ENCODE peak calls at places on chromosomes 4 and X, in five cellular contexts. One of them, this sample, is unnamed. For H3K27me3, the result is how much of the 10 kb centered on the place peaks cover.

GRCh38 chrX:65522739-65523372 is 11.7 kb downstream of the LAS1L start:
- DNase-seq in brain microvascular endothelial cell: peak
- DNase-seq in ovary: no peak
- DNase-seq in Peyer's patch: no peak
- DNase-seq in cardiac muscle cell: no peak
- DNase-seq in this sample: peak

GRCh38 chrX:39162322-39162721 is 361.1 kb downstream of the MID1IP1 start:
- DNase-seq in brain microvascular endothelial cell: no peak
- DNase-seq in ovary: peak
- DNase-seq in Peyer's patch: peak
- DNase-seq in cardiac muscle cell: no peak
- DNase-seq in this sample: no peak

GRCh38 chrX:41095962-41096955 is 11.0 kb downstream of the USP9X start:
- DNase-seq in Peyer's patch: no peak
- DNase-seq in cardiac muscle cell: no peak
- DNase-seq in ovary: no peak
- DNase-seq in brain microvascular endothelial cell: no peak
- DNase-seq in this sample: no peak

GRCh38 chr4:45100936-45101818 is 374.8 kb upstream of the GNPDA2 start:
- DNase-seq in cardiac muscle cell: peak
- DNase-seq in ovary: no peak
- DNase-seq in Peyer's patch: no peak
- DNase-seq in brain microvascular endothelial cell: no peak
- DNase-seq in this sample: no peak

GRCh38 chr4:169810325-169811323 is 52.9 kb upstream of the HPF1 start:
- DNase-seq in cardiac muscle cell: peak
- DNase-seq in brain microvascular endothelial cell: peak
- DNase-seq in Peyer's patch: no peak
- DNase-seq in ovary: no peak
- DNase-seq in this sample: peak

GRCh38 chrX:46642145-46642544 is 68.6 kb downstream of the CHST7 start:
- DNase-seq in Peyer's patch: no peak
- DNase-seq in cardiac muscle cell: no peak
- DNase-seq in ovary: no peak
- DNase-seq in brain microvascular endothelial cell: no peak
- DNase-seq in this sample: peak

GRCh38 chr4:151415978-151416377 is 7.0 kb downstream of the FHIP1A start:
- DNase-seq in Peyer's patch: no peak
- DNase-seq in brain microvascular endothelial cell: peak
- DNase-seq in cardiac muscle cell: no peak
- DNase-seq in ovary: no peak
- DNase-seq in this sample: no peak

GRCh38 chrX:1609311-1609710 is 5.5 kb upstream of the ASMT start:
- DNase-seq in Peyer's patch: no peak
- DNase-seq in brain microvascular endothelial cell: no peak
- DNase-seq in ovary: no peak
- DNase-seq in cardiac muscle cell: no peak
- DNase-seq in this sample: no peak

GRCh38 chr4:175531405-175532091 is 280.5 kb downstream of the GPM6A start:
- DNase-seq in Peyer's patch: no peak
- DNase-seq in brain microvascular endothelial cell: peak
- DNase-seq in ovary: no peak
- DNase-seq in cardiac muscle cell: no peak
- DNase-seq in this sample: no peak

GRCh38 chr4:102430511-102430910 is 70.6 kb upstream of the NFKB1 start:
- DNase-seq in brain microvascular endothelial cell: no peak
- DNase-seq in ovary: no peak
- DNase-seq in Peyer's patch: no peak
- DNase-seq in cardiac muscle cell: no peak
- DNase-seq in this sample: no peak

GRCh38 chr4:20483416-20483815 is 216.8 kb upstream of the PACRGL start:
- DNase-seq in ovary: no peak
- DNase-seq in cardiac muscle cell: no peak
- DNase-seq in brain microvascular endothelial cell: no peak
- DNase-seq in Peyer's patch: no peak
- DNase-seq in this sample: no peak

GRCh38 chr4:105107105-105107856 is 39.4 kb upstream of the TET2 start:
- DNase-seq in ovary: no peak
- DNase-seq in Peyer's patch: no peak
- DNase-seq in brain microvascular endothelial cell: no peak
- DNase-seq in cardiac muscle cell: no peak
- DNase-seq in this sample: no peak

GRCh38 chr4:155679343-155679742 is 12.7 kb downstream of the GUCY1A1 start:
- DNase-seq in Peyer's patch: no peak
- DNase-seq in ovary: no peak
- DNase-seq in brain microvascular endothelial cell: peak
- DNase-seq in cardiac muscle cell: peak
- DNase-seq in this sample: peak

GRCh38 chrX:117407449-117408170 is 709.0 kb downstream of the KLHL13 start:
- DNase-seq in brain microvascular endothelial cell: no peak
- DNase-seq in Peyer's patch: no peak
- DNase-seq in cardiac muscle cell: no peak
- DNase-seq in ovary: no peak
- DNase-seq in this sample: no peak

GRCh38 chr4:123952530-123953274 is 556.1 kb downstream of the SPRY1 start:
- DNase-seq in Peyer's patch: no peak
- DNase-seq in ovary: no peak
- DNase-seq in cardiac muscle cell: no peak
- DNase-seq in brain microvascular endothelial cell: no peak
- DNase-seq in this sample: peak

GRCh38 chr4:151644625-151645024 is 116.2 kb downstream of the GATB start:
- DNase-seq in Peyer's patch: no peak
- DNase-seq in ovary: no peak
- DNase-seq in brain microvascular endothelial cell: no peak
- DNase-seq in cardiac muscle cell: peak
- DNase-seq in this sample: no peak

GRCh38 chrX:42992199-42992943 is 214.4 kb upstream of the PPP1R2C start:
- DNase-seq in Peyer's patch: no peak
- DNase-seq in ovary: no peak
- DNase-seq in brain microvascular endothelial cell: no peak
- DNase-seq in cardiac muscle cell: no peak
- DNase-seq in this sample: no peak

GRCh38 chrX:38175140-38175539 is 45.5 kb downstream of the SRPX start:
- DNase-seq in Peyer's patch: peak
- DNase-seq in cardiac muscle cell: peak
- DNase-seq in brain microvascular endothelial cell: peak
- DNase-seq in ovary: peak
- DNase-seq in this sample: peak

GRCh38 chr4:2793920-2794706 is 1.2 kb downstream of the SH3BP2 start:
- DNase-seq in cardiac muscle cell: no peak
- DNase-seq in Peyer's patch: peak
- DNase-seq in ovary: peak
- DNase-seq in brain microvascular endothelial cell: no peak
- DNase-seq in this sample: no peak

GRCh38 chr4:176193898-176194297 is 1.5 kb downstream of the SPATA4 start:
- DNase-seq in cardiac muscle cell: no peak
- DNase-seq in brain microvascular endothelial cell: peak
- DNase-seq in Peyer's patch: no peak
- DNase-seq in ovary: no peak
- DNase-seq in this sample: peak

GRCh38 chrX:35726176-35726575 is 72.0 kb upstream of the MAGEB16 start:
- DNase-seq in brain microvascular endothelial cell: peak
- DNase-seq in cardiac muscle cell: peak
- DNase-seq in Peyer's patch: no peak
- DNase-seq in ovary: no peak
- DNase-seq in this sample: no peak

GRCh38 chr4:126753592-126753991 is 879.2 kb upstream of the INTU start:
- DNase-seq in Peyer's patch: no peak
- DNase-seq in ovary: no peak
- DNase-seq in brain microvascular endothelial cell: no peak
- DNase-seq in cardiac muscle cell: no peak
- DNase-seq in this sample: no peak

GRCh38 chrX:139720136-139720535 is 12.2 kb upstream of the MCF2 start:
- DNase-seq in Peyer's patch: no peak
- DNase-seq in ovary: no peak
- DNase-seq in brain microvascular endothelial cell: peak
- DNase-seq in cardiac muscle cell: peak
- DNase-seq in this sample: peak

GRCh38 chr4:86595426-86595805 is 1.3 kb downstream of the PTPN13 start:
- DNase-seq in ovary: no peak
- DNase-seq in cardiac muscle cell: peak
- DNase-seq in Peyer's patch: no peak
- DNase-seq in brain microvascular endothelial cell: peak
- DNase-seq in this sample: no peak

GRCh38 chr4:81827568-81828202 is 356.0 kb upstream of the RASGEF1B start:
- DNase-seq in Peyer's patch: no peak
- DNase-seq in cardiac muscle cell: no peak
- DNase-seq in brain microvascular endothelial cell: no peak
- DNase-seq in ovary: no peak
- DNase-seq in this sample: no peak

GRCh38 chr4:61580721-61581377 is 380.7 kb downstream of the ADGRL3 start:
- DNase-seq in brain microvascular endothelial cell: no peak
- DNase-seq in Peyer's patch: no peak
- DNase-seq in ovary: no peak
- DNase-seq in cardiac muscle cell: no peak
- DNase-seq in this sample: peak

GRCh38 chr4:121726642-121727268 is 30.0 kb upstream of the ANXA5 start:
- DNase-seq in brain microvascular endothelial cell: peak
- DNase-seq in ovary: no peak
- DNase-seq in cardiac muscle cell: peak
- DNase-seq in Peyer's patch: no peak
- DNase-seq in this sample: peak

GRCh38 chr4:126627255-126627654 is 1005.5 kb upstream of the INTU start:
- DNase-seq in cardiac muscle cell: peak
- DNase-seq in ovary: no peak
- DNase-seq in brain microvascular endothelial cell: peak
- DNase-seq in Peyer's patch: no peak
- DNase-seq in this sample: no peak

GRCh38 chr4:180059216-180059881 is 2183.9 kb upstream of the TENM3 start:
- DNase-seq in brain microvascular endothelial cell: no peak
- DNase-seq in Peyer's patch: no peak
- DNase-seq in ovary: no peak
- DNase-seq in cardiac muscle cell: peak
- DNase-seq in this sample: peak

DNA sequence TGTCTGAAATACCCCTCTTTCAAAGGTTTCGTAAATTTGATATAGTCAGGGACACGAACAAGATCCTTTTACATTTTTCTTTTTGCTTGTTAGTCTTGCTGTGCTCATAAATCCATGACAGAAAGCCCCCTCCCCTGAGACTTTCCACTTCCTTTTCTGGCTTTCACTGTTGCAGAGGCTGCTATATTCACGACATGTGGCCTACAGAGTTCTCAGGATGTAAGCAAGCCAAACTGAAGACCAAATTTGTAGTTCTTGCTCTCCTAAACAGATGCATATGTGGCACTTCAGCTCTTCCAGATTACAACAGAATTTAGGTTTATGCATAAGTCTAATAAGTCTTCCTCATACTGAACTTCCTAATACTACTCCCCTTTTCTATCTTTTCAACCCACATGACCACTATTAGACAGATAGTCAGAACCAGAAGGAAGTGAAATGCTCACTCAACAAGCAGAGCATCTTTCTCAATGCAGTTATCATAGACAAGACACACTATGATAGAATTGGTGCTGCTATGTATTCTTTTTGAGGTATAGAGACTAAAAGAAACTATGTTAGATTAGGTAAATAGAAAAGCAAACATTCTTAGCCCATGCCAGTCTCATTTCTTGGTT is 15.0 kb downstream of the BTK start:
- DNase-seq in Peyer's patch: no peak
- DNase-seq in brain microvascular endothelial cell: no peak
- DNase-seq in ovary: no peak
- DNase-seq in cardiac muscle cell: no peak
- DNase-seq in this sample: no peak
- TF ChIP-seq CTCF in Peyer's patch: no peak
- TF ChIP-seq CTCF in brain microvascular endothelial cell: no peak
- TF ChIP-seq CTCF in ovary: no peak
- TF ChIP-seq CTCF in cardiac muscle cell: no peak
- TF ChIP-seq CTCF in this sample: no peak

GRCh38 chr4:154033921-154034320 is 245.0 kb upstream of the SFRP2 start:
- DNase-seq in ovary: no peak
- DNase-seq in cardiac muscle cell: no peak
- DNase-seq in brain microvascular endothelial cell: no peak
- DNase-seq in Peyer's patch: no peak
- DNase-seq in this sample: no peak
- H3K27me3 ChIP-seq in ovary: under half
- H3K27me3 ChIP-seq in cardiac muscle cell: under half
- H3K27me3 ChIP-seq in brain microvascular endothelial cell: under half
- H3K27me3 ChIP-seq in Peyer's patch: under half
- H3K27me3 ChIP-seq in this sample: under half

GRCh38 chr4:128465523-128465922 is 177.9 kb upstream of the PGRMC2 start:
- DNase-seq in brain microvascular endothelial cell: no peak
- DNase-seq in cardiac muscle cell: no peak
- DNase-seq in ovary: no peak
- DNase-seq in Peyer's patch: no peak
- DNase-seq in this sample: no peak

GRCh38 chr4:128459547-128459946 is 171.9 kb upstream of the PGRMC2 start:
- DNase-seq in Peyer's patch: no peak
- DNase-seq in cardiac muscle cell: no peak
- DNase-seq in ovary: no peak
- DNase-seq in brain microvascular endothelial cell: no peak
- DNase-seq in this sample: no peak

GRCh38 chr4:128462104-128462783 is 174.6 kb upstream of the PGRMC2 start:
- DNase-seq in Peyer's patch: no peak
- DNase-seq in brain microvascular endothelial cell: no peak
- DNase-seq in ovary: no peak
- DNase-seq in cardiac muscle cell: no peak
- DNase-seq in this sample: no peak

GRCh38 chr4:128461300-128462103 is 173.9 kb upstream of the PGRMC2 start:
- DNase-seq in cardiac muscle cell: no peak
- DNase-seq in brain microvascular endothelial cell: peak
- DNase-seq in ovary: peak
- DNase-seq in Peyer's patch: peak
- DNase-seq in this sample: peak

GRCh38 chr4:128463006-128463405 is 175.4 kb upstream of the PGRMC2 start:
- DNase-seq in ovary: no peak
- DNase-seq in cardiac muscle cell: no peak
- DNase-seq in Peyer's patch: no peak
- DNase-seq in brain microvascular endothelial cell: no peak
- DNase-seq in this sample: no peak
- H3K27ac ChIP-seq in ovary: no peak
- H3K27ac ChIP-seq in cardiac muscle cell: no peak
- H3K27ac ChIP-seq in Peyer's patch: no peak
- H3K27ac ChIP-seq in brain microvascular endothelial cell: no peak
- H3K27ac ChIP-seq in this sample: no peak

GRCh38 chr4:140626982-140627381 is 58.2 kb upstream of the UCP1 start:
- DNase-seq in cardiac muscle cell: no peak
- DNase-seq in Peyer's patch: no peak
- DNase-seq in brain microvascular endothelial cell: no peak
- DNase-seq in ovary: no peak
- DNase-seq in this sample: no peak
- TF ChIP-seq CTCF in cardiac muscle cell: peak
- TF ChIP-seq CTCF in Peyer's patch: no peak
- TF ChIP-seq CTCF in brain microvascular endothelial cell: peak
- TF ChIP-seq CTCF in ovary: no peak
- TF ChIP-seq CTCF in this sample: peak

GRCh38 chr4:5921074-5921473 is 28.2 kb upstream of the CRMP1 start:
- DNase-seq in Peyer's patch: no peak
- DNase-seq in brain microvascular endothelial cell: no peak
- DNase-seq in ovary: no peak
- DNase-seq in cardiac muscle cell: no peak
- DNase-seq in this sample: no peak
- H3K27me3 ChIP-seq in Peyer's patch: under half
- H3K27me3 ChIP-seq in brain microvascular endothelial cell: under half
- H3K27me3 ChIP-seq in ovary: under half
- H3K27me3 ChIP-seq in cardiac muscle cell: under half
- H3K27me3 ChIP-seq in this sample: under half

GRCh38 chr4:150173420-150173819 is 95.2 kb downstream of the DCLK2 start:
- DNase-seq in cardiac muscle cell: peak
- DNase-seq in ovary: no peak
- DNase-seq in brain microvascular endothelial cell: no peak
- DNase-seq in Peyer's patch: no peak
- DNase-seq in this sample: no peak
- H3K27ac ChIP-seq in cardiac muscle cell: peak
- H3K27ac ChIP-seq in ovary: no peak
- H3K27ac ChIP-seq in brain microvascular endothelial cell: no peak
- H3K27ac ChIP-seq in Peyer's patch: no peak
- H3K27ac ChIP-seq in this sample: no peak

GRCh38 chr4:165355900-165356300 is 22.9 kb upstream of the CPE start:
- DNase-seq in cardiac muscle cell: peak
- DNase-seq in Peyer's patch: peak
- DNase-seq in ovary: no peak
- DNase-seq in brain microvascular endothelial cell: peak
- DNase-seq in this sample: no peak
- TF ChIP-seq CTCF in cardiac muscle cell: peak
- TF ChIP-seq CTCF in Peyer's patch: no peak
- TF ChIP-seq CTCF in ovary: no peak
- TF ChIP-seq CTCF in brain microvascular endothelial cell: peak
- TF ChIP-seq CTCF in this sample: peak

This sample was measured in foreskin keratinocyte.